ENCODE peak calls at places on chromosomes 7 and 10, in four cellular contexts. R, B, A and H are unnamed samples. For H3K4me1, the result is how much of the 10 kb centered on the place peaks cover.

GRCh38 chr10:31147220-31147608 is 115.5 kb upstream of the ZNF438 start:
- DNase-seq in R (no peak), B (no peak), A (no peak), H (no peak)

GRCh38 chr10:13853854-13854253 is 267.1 kb downstream of the PRPF18 start:
- DNase-seq in R (no peak), B (no peak), A (no peak), H (no peak)

GRCh38 chr10:649445-649797 is 40.0 kb downstream of the DIP2C start:
- DNase-seq in R (no peak), B (no peak), A (no peak), H (no peak)

GRCh38 chr10:58028597-58029366 is 238.9 kb downstream of the IPMK start:
- DNase-seq in R (no peak), B (no peak), A (no peak), H (no peak)

GRCh38 chr7:149067869-149068268 is 22.6 kb downstream of the ZNF786 start:
- DNase-seq in R (no peak), B (no peak), A (no peak), H (no peak)

GRCh38 chr10:117167346-117168134 is 29.5 kb upstream of the VAX1 start:
- DNase-seq in R (peak), B (no peak), A (no peak), H (no peak)

GRCh38 chr10:68594405-68594804 is 34.3 kb downstream of the TET1 start:
- DNase-seq in R (no peak), B (no peak), A (no peak), H (no peak)

GRCh38 chr7:96055717-96056116 is 266.2 kb downstream of the SLC25A13 start:
- DNase-seq in R (no peak), B (no peak), A (no peak), H (no peak)

GRCh38 chr10:1230138-1230537 is 174.0 kb downstream of the WDR37 start:
- DNase-seq in R (no peak), B (no peak), A (no peak), H (no peak)

GRCh38 chr7:149375234-149376008 is 85.4 kb downstream of the ZNF777 start:
- DNase-seq in R (no peak), B (no peak), A (no peak), H (no peak)

GRCh38 chr10:14153570-14154055 is 177.1 kb downstream of the FRMD4A start:
- DNase-seq in R (peak), B (peak), A (no peak), H (no peak)

GRCh38 chr10:124989526-124989925 is 47.6 kb downstream of the ZRANB1 start:
- DNase-seq in R (no peak), B (no peak), A (no peak), H (no peak)

GRCh38 chr7:116726149-116726548 is 54.2 kb downstream of the MET start:
- DNase-seq in R (no peak), B (no peak), A (no peak), H (no peak)

GRCh38 chr10:15200626-15201025 is 32.1 kb upstream of the NMT2 start:
- DNase-seq in R (peak), B (no peak), A (no peak), H (no peak)

DNA sequence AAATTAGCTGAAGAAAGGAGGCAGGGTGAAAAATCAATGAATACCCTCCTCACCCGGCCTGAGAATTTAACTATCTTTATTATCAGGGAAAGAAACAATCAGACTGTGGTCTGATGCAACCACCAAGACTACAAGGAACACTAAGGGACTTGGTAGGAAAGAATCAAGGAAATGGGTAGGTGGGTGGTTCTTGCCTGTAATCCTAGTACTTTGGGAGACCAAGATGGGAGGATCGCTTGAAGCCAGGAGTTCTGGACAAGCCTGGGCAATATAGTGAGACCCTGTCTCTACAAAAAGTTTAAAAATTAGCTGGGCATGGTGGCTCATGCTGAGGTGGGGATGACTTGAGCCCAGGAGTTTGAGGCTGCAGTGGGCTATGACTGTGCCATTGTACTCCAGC is 12.6 kb downstream of the SMURF1 start:
- DNase-seq in R (no peak), B (no peak), A (no peak), H (no peak)
- H3K4me1 ChIP-seq in R (under half), B (half or more), A (under half), H (half or more)

DNA sequence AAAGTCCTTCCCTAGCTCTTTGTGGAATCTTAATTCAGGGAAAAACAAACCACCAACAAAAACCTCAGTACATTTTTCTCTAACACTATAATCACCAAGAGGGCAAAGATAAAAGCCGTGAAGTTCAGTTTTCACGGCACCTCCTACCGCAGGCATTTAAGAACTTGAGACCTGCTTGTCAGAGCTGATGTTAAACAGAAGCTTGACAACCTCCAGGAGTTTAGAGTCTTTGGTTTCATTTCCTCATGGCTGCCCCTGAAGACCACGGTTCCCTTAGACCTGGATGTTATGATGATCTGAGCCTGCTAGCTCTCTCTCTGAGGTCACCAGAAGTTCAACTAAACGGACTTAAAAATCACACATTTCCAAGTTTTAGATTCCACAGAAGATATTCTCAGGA is 258.1 kb downstream of the GFRA1 start:
- DNase-seq in R (no peak), B (no peak), A (no peak), H (no peak)
- H3K27ac ChIP-seq in R (no peak), B (no peak), A (no peak), H (no peak)

GRCh38 chr10:46022978-46023702 is 7.3 kb downstream of the NCOA4 start:
- DNase-seq in R (peak), B (peak), A (peak), H (peak)
- TF ChIP-seq CTCF in R (peak), B (peak), A (peak), H (peak)

DNA sequence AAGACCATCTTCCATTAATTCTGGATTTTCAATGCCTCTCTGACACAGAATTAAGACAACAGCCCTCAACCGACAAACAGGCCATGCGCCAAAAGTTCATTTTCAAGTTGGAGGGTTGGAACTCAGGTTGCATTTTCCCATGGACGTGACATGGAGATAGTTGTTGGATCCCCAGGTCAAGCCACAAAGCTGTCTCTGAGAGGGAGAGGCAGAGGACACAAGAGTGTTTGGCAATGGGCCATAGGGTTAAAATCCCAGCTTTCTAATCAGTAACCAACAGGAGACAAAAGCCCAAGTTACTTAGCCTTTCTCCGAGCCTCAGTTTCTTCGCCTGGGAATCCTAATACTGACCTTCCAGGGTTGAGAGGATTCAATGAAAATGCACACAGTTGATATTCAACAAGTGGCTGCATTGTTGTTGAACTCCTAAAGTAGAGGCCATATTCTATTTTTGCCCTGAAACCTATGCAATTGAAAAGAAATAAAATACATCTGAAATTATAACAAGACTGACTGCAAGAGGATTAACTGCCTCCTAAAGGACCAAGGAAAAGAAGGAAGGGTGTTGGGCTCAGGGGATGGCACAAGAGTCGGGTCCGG is 44.3 kb downstream of the SORBS1 start:
- DNase-seq in R (no peak), B (no peak), A (no peak), H (no peak)
- H3K4me1 ChIP-seq in R (under half), B (half or more), A (under half), H (under half)

GRCh38 chr10:27547047-27547446 is 42.9 kb downstream of the RAB18 start:
- DNase-seq in R (no peak), B (no peak), A (no peak), H (no peak)
- H3K27ac ChIP-seq in R (no peak), B (no peak), A (no peak), H (no peak)

DNA sequence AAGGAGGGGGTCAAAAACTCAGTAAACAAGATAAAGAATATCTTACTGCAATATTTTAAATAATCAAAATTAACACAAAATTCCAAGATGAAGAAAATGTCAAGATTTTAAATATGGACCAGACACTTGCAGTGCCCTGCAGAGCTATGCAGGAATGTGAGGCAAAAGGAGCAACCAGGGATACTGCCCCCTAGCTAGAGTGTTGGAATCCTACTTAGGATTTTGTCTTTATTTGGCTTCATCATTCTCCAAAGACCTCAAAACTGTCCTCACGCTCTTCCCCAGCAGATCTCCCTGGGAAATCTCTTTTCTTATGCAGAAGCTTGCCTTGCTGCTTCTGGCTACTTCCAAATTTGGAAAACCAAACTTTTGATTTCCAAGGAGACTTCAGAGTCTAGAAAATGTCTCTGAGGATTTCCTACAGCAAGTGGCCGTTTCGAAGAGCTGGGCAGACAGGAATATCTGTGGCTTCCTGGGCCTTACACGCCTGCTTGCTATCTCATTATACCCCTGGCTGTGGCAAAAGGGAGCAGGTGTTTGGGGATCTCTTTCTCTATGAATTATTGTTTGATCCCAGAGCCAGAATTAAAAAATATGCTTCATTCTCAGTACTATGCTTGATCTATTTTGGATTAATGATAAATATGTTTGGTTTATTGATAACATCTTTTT is 232.2 kb upstream of the BMPER start:
- DNase-seq in R (no peak), B (no peak), A (no peak), H (no peak)
- TF ChIP-seq CTCF in R (peak), B (no peak), A (no peak), H (no peak)

DNA sequence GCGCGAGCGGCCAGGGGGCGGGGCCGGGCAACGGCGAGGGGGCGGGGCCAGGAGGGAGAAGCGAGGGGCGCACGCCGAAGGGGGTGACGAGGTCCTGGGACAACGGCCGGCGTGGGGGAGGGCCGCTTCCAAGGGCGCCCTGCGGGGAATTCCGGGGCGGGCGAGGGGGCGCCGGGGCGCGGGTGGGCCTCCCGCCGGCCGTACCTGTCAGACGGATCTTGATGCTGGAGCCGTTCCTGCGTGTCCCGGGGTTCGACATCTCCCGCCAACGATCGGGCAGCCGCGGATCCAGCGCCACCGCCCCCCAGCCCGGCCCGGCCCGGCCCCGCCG is 421 bp downstream of the SMURF1 start:
- DNase-seq in R (no peak), B (no peak), A (no peak), H (no peak)
- H3K4me1 ChIP-seq in R (under half), B (under half), A (under half), H (under half)

GRCh38 chr10:95556994-95557767 is 4.0 kb downstream of the SORBS1 start:
- DNase-seq in R (no peak), B (no peak), A (no peak), H (no peak)
- H3K27ac ChIP-seq in R (no peak), B (no peak), A (no peak), H (no peak)

GRCh38 chr10:91745086-91745831 is 53.0 kb upstream of the TNKS2 start:
- DNase-seq in R (peak), B (no peak), A (no peak), H (no peak)
- TF ChIP-seq CTCF in R (peak), B (peak), A (no peak), H (peak)